ENCODE peak calls at places on chromosomes 6 and 20, in eight cellular contexts. One of them, this sample, is unnamed.

GRCh38 chr20:24481188-24481587 is 11.8 kb downstream of the SYNDIG1 start:
- DNase-seq in foreskin fibroblast: no peak
- DNase-seq in activated CD4-positive, alpha-beta memory T cell treated with anti-CD3 and anti-CD28 coated beads for 36 hours: no peak
- DNase-seq in neural progenitor cell: no peak
- DNase-seq in AG08395: no peak
- DNase-seq in cardiac fibroblast: no peak
- DNase-seq in EH: no peak
- DNase-seq in neural crest cell: no peak
- DNase-seq in this sample: no peak

GRCh38 chr6:38337819-38338465 is 301.8 kb downstream of the BTBD9 start:
- DNase-seq in foreskin fibroblast: peak
- DNase-seq in activated CD4-positive, alpha-beta memory T cell treated with anti-CD3 and anti-CD28 coated beads for 36 hours: no peak
- DNase-seq in neural progenitor cell: no peak
- DNase-seq in AG08395: peak
- DNase-seq in cardiac fibroblast: peak
- DNase-seq in EH: peak
- DNase-seq in neural crest cell: no peak
- DNase-seq in this sample: peak

GRCh38 chr6:1535295-1535694 is 74.4 kb upstream of the FOXC1 start:
- DNase-seq in foreskin fibroblast: no peak
- DNase-seq in activated CD4-positive, alpha-beta memory T cell treated with anti-CD3 and anti-CD28 coated beads for 36 hours: peak
- DNase-seq in neural progenitor cell: no peak
- DNase-seq in AG08395: peak
- DNase-seq in cardiac fibroblast: peak
- DNase-seq in EH: peak
- DNase-seq in neural crest cell: no peak
- DNase-seq in this sample: peak

GRCh38 chr6:108564178-108564577 is 3.5 kb downstream of the FOXO3 start:
- DNase-seq in foreskin fibroblast: peak
- DNase-seq in activated CD4-positive, alpha-beta memory T cell treated with anti-CD3 and anti-CD28 coated beads for 36 hours: no peak
- DNase-seq in neural progenitor cell: no peak
- DNase-seq in AG08395: peak
- DNase-seq in cardiac fibroblast: peak
- DNase-seq in EH: peak
- DNase-seq in neural crest cell: no peak
- DNase-seq in this sample: peak

GRCh38 chr6:39867592-39867991 is 66.7 kb downstream of the MOCS1 start:
- DNase-seq in foreskin fibroblast: no peak
- DNase-seq in activated CD4-positive, alpha-beta memory T cell treated with anti-CD3 and anti-CD28 coated beads for 36 hours: no peak
- DNase-seq in neural progenitor cell: no peak
- DNase-seq in AG08395: no peak
- DNase-seq in cardiac fibroblast: no peak
- DNase-seq in EH: no peak
- DNase-seq in neural crest cell: no peak
- DNase-seq in this sample: no peak

GRCh38 chr6:29071831-29072723 is 15.0 kb downstream of the OR2B3 start:
- DNase-seq in foreskin fibroblast: no peak
- DNase-seq in activated CD4-positive, alpha-beta memory T cell treated with anti-CD3 and anti-CD28 coated beads for 36 hours: no peak
- DNase-seq in neural progenitor cell: peak
- DNase-seq in AG08395: no peak
- DNase-seq in cardiac fibroblast: peak
- DNase-seq in EH: peak
- DNase-seq in neural crest cell: peak
- DNase-seq in this sample: peak

GRCh38 chr6:109910571-109910970 is 67.5 kb upstream of the GPR6 start:
- DNase-seq in foreskin fibroblast: no peak
- DNase-seq in activated CD4-positive, alpha-beta memory T cell treated with anti-CD3 and anti-CD28 coated beads for 36 hours: no peak
- DNase-seq in neural progenitor cell: no peak
- DNase-seq in AG08395: no peak
- DNase-seq in cardiac fibroblast: no peak
- DNase-seq in EH: no peak
- DNase-seq in neural crest cell: no peak
- DNase-seq in this sample: no peak

GRCh38 chr20:25407311-25408169 is at the start of gene GINS1:
- DNase-seq in foreskin fibroblast: peak
- DNase-seq in activated CD4-positive, alpha-beta memory T cell treated with anti-CD3 and anti-CD28 coated beads for 36 hours: peak
- DNase-seq in neural progenitor cell: peak
- DNase-seq in AG08395: peak
- DNase-seq in cardiac fibroblast: peak
- DNase-seq in EH: peak
- DNase-seq in neural crest cell: peak
- DNase-seq in this sample: peak

GRCh38 chr6:151325075-151326050 is 66.0 kb downstream of the ZBTB2 start:
- DNase-seq in foreskin fibroblast: peak
- DNase-seq in activated CD4-positive, alpha-beta memory T cell treated with anti-CD3 and anti-CD28 coated beads for 36 hours: peak
- DNase-seq in neural progenitor cell: peak
- DNase-seq in AG08395: peak
- DNase-seq in cardiac fibroblast: peak
- DNase-seq in EH: peak
- DNase-seq in neural crest cell: peak
- DNase-seq in this sample: peak

GRCh38 chr6:118509009-118509617 is 39.0 kb upstream of the PLN start:
- DNase-seq in foreskin fibroblast: peak
- DNase-seq in activated CD4-positive, alpha-beta memory T cell treated with anti-CD3 and anti-CD28 coated beads for 36 hours: no peak
- DNase-seq in neural progenitor cell: peak
- DNase-seq in AG08395: peak
- DNase-seq in cardiac fibroblast: peak
- DNase-seq in EH: peak
- DNase-seq in neural crest cell: no peak
- DNase-seq in this sample: peak

GRCh38 chr6:24899647-24900325 is 36.0 kb downstream of the RIPOR2 start:
- DNase-seq in foreskin fibroblast: no peak
- DNase-seq in activated CD4-positive, alpha-beta memory T cell treated with anti-CD3 and anti-CD28 coated beads for 36 hours: peak
- DNase-seq in neural progenitor cell: no peak
- DNase-seq in AG08395: no peak
- DNase-seq in cardiac fibroblast: peak
- DNase-seq in EH: no peak
- DNase-seq in neural crest cell: no peak
- DNase-seq in this sample: no peak

GRCh38 chr6:129567374-129567773 is 142.6 kb downstream of the ARHGAP18 start:
- DNase-seq in foreskin fibroblast: no peak
- DNase-seq in activated CD4-positive, alpha-beta memory T cell treated with anti-CD3 and anti-CD28 coated beads for 36 hours: peak
- DNase-seq in neural progenitor cell: peak
- DNase-seq in AG08395: peak
- DNase-seq in cardiac fibroblast: peak
- DNase-seq in EH: peak
- DNase-seq in neural crest cell: no peak
- DNase-seq in this sample: no peak

GRCh38 chr6:170291271-170292110 is 613 bp upstream of the DLL1 start:
- DNase-seq in foreskin fibroblast: no peak
- DNase-seq in activated CD4-positive, alpha-beta memory T cell treated with anti-CD3 and anti-CD28 coated beads for 36 hours: peak
- DNase-seq in neural progenitor cell: peak
- DNase-seq in AG08395: no peak
- DNase-seq in cardiac fibroblast: peak
- DNase-seq in EH: peak
- DNase-seq in neural crest cell: peak
- DNase-seq in this sample: no peak

GRCh38 chr6:20458051-20458894 is 56.6 kb downstream of the E2F3 start:
- DNase-seq in foreskin fibroblast: no peak
- DNase-seq in activated CD4-positive, alpha-beta memory T cell treated with anti-CD3 and anti-CD28 coated beads for 36 hours: no peak
- DNase-seq in neural progenitor cell: no peak
- DNase-seq in AG08395: no peak
- DNase-seq in cardiac fibroblast: peak
- DNase-seq in EH: no peak
- DNase-seq in neural crest cell: no peak
- DNase-seq in this sample: peak

GRCh38 chr6:145148392-145149175 is 586.7 kb downstream of the EPM2A start:
- DNase-seq in foreskin fibroblast: peak
- DNase-seq in activated CD4-positive, alpha-beta memory T cell treated with anti-CD3 and anti-CD28 coated beads for 36 hours: no peak
- DNase-seq in neural progenitor cell: no peak
- DNase-seq in AG08395: peak
- DNase-seq in cardiac fibroblast: peak
- DNase-seq in EH: peak
- DNase-seq in neural crest cell: no peak
- DNase-seq in this sample: peak

GRCh38 chr20:22584922-22585785 is 782 bp upstream of the FOXA2 start:
- DNase-seq in foreskin fibroblast: no peak
- DNase-seq in activated CD4-positive, alpha-beta memory T cell treated with anti-CD3 and anti-CD28 coated beads for 36 hours: no peak
- DNase-seq in neural progenitor cell: peak
- DNase-seq in AG08395: no peak
- DNase-seq in cardiac fibroblast: no peak
- DNase-seq in EH: no peak
- DNase-seq in neural crest cell: no peak
- DNase-seq in this sample: no peak

This sample was measured in fibroblast of the aortic adventitia.